ENCODE peak calls at places on chromosomes 1 and 21, in seven cellular contexts. H is epithelial cell of esophagus, A is choroid plexus epithelial cell, R is AG04450, J is mammary epithelial cell, S is uterus, F is AG04449. G is an unnamed sample.

GRCh38 chr21:33029512-33029921 is 3.8 kb downstream of the OLIG2 start:
- DNase-seq in H (no peak), A (no peak), R (no peak), J (no peak), S (no peak), F (no peak), G (no peak)

GRCh38 chr1:212341090-212341489 is 55.9 kb downstream of the PPP2R5A start:
- DNase-seq in H (no peak), A (no peak), R (no peak), J (no peak), S (no peak), F (no peak), G (no peak)

GRCh38 chr1:24526045-24526444 is 23.4 kb downstream of the RCAN3 start:
- DNase-seq in H (no peak), A (no peak), R (no peak), J (no peak), S (no peak), F (no peak), G (no peak)

GRCh38 chr1:13469343-13469742 is 44.5 kb downstream of the LRRC38 start:
- DNase-seq in H (peak), A (peak), R (no peak), J (no peak), S (no peak), F (no peak), G (no peak)

GRCh38 chr1:79695133-79695532 is 688.6 kb upstream of the ADGRL4 start:
- DNase-seq in H (no peak), A (no peak), R (no peak), J (no peak), S (no peak), F (no peak), G (no peak)

GRCh38 chr1:53979712-53980450 is 33.7 kb downstream of the LRRC42 start:
- DNase-seq in H (no peak), A (no peak), R (no peak), J (no peak), S (no peak), F (no peak), G (no peak)

GRCh38 chr1:210151063-210151672 is 81.4 kb upstream of the SERTAD4 start:
- DNase-seq in H (no peak), A (no peak), R (no peak), J (no peak), S (no peak), F (no peak), G (no peak)

GRCh38 chr1:209249280-209249670 is 334.2 kb upstream of the CAMK1G start:
- DNase-seq in H (no peak), A (no peak), R (no peak), J (no peak), S (no peak), F (no peak), G (no peak)

GRCh38 chr1:178010674-178011073 is 40.8 kb upstream of the SEC16B start:
- DNase-seq in H (no peak), A (no peak), R (no peak), J (no peak), S (no peak), F (no peak), G (no peak)

GRCh38 chr1:102834688-102835320 is 273.5 kb downstream of the COL11A1 start:
- DNase-seq in H (peak), A (no peak), R (no peak), J (no peak), S (no peak), F (no peak), G (no peak)

GRCh38 chr1:160567858-160568682 is 11.2 kb downstream of the CD84 start:
- DNase-seq in H (no peak), A (no peak), R (no peak), J (no peak), S (no peak), F (no peak), G (no peak)

GRCh38 chr1:50080904-50081586 is 27.7 kb upstream of the ELAVL4 start:
- DNase-seq in H (peak), A (peak), R (no peak), J (peak), S (no peak), F (no peak), G (no peak)

DNA sequence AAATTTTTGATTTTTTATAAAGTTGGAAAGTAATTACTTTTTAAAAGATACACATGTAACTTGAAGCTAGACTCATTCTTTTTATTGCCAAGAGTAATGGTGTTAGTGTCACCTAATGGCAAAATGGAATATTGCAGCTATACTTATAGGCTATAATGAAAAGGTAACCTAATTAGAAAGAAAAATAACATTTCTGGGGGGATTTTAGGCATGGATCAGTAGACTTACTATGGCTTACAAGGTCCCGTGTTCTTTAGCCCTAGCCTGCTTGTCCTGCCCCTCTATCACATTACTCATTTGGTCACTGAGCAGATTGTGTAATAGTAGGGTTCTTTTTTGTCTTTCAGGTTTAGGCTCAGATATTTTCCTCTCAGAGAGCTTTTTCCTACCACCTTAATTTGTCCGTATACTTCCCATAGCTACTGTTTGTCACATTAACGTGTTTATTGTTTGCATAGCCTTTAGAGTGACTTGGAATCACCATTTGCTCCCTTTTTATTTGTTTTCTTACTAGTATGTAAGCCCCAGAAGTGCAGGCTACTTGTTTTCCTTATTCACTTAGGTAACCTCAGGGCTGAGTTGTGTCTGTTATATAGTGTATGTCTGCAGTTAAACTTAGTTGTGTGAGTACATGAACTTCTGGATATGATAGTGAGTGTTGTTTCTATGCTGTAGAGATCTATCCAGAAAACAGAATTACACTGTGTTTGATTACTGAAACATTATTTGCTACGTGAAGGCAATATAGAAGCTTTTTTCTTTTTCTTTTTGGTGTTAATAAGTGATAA is 58.7 kb downstream of the RABGAP1L start:
- DNase-seq in H (peak), A (peak), R (no peak), J (peak), S (no peak), F (no peak), G (no peak)
- TF ChIP-seq CTCF in H (peak), A (peak), R (peak), J (peak), S (peak), F (peak), G (peak)

GRCh38 chr1:44546403-44547053 is 127.8 kb downstream of the TMEM53 start:
- DNase-seq in H (no peak), A (no peak), R (no peak), J (no peak), S (no peak), F (no peak), G (no peak)
- TF ChIP-seq CTCF in H (no peak), A (peak), R (no peak), J (no peak), S (no peak), F (no peak), G (no peak)

DNA sequence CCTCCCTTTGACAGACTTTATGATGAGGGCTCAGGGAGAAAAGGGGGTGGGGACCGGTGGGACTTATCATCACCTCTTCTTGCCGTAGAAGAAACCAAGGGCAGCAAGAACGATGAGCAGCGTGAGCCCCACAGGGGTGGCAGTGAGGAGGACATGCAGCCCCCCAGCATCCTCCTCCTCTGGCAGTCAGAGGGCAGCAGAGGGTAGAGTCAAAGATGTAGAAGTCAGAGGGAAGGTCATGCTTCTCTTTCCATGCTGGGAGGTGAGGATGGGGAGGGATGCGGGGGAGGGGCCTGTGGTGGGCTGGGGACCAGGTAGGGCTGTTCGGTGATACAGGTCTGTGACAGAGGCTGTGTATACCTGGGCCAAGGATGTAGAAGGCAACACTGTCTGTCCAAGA is 14.8 kb downstream of the INSRR start:
- DNase-seq in H (no peak), A (no peak), R (no peak), J (no peak), S (no peak), F (no peak), G (no peak)
- TF ChIP-seq CTCF in H (no peak), A (no peak), R (no peak), J (no peak), S (no peak), F (no peak), G (no peak)

GRCh38 chr1:234111458-234112142 is 207.1 kb downstream of the SLC35F3 start:
- DNase-seq in H (peak), A (peak), R (no peak), J (peak), S (no peak), F (no peak), G (no peak)
- TF ChIP-seq CTCF in H (peak), A (no peak), R (no peak), J (peak), S (no peak), F (no peak), G (peak)